ENCODE peak calls at places on chromosomes 3 and 15, in ten cellular contexts. One of them, this sample, is unnamed.

GRCh38 chr3:16741890-16742289 is 136.7 kb upstream of the DAZL start:
- DNase-seq in stimulated activated CD8-positive, alpha-beta memory T cell treated with anti-CD3 and anti-CD28 coated beads, Interleukin-4, amount 100 ng/mL, for 48 hours: no peak
- DNase-seq in sciatic nerve: no peak
- DNase-seq in GM04504: no peak
- DNase-seq in ELR: peak
- DNase-seq in upper lobe of left lung: no peak
- DNase-seq in activated T-cell treated with anti-CD3 and anti-CD28 coated beads, Interleukin-2, amount 50 U/mL, for 72 hours: peak
- DNase-seq in left ventricle myocardium superior: peak
- DNase-seq in stimulated activated naive CD8-positive, alpha-beta T cell treated with anti-CD3 and anti-CD28 coated beads, Interleukin-15, amount 100 ng/mL, for 72 hours: peak
- DNase-seq in NCI-H2171 treated with DMSO at 0.1 percent for 48 hours: no peak
- DNase-seq in this sample: no peak

GRCh38 chr3:45642731-45643152 is 46.5 kb upstream of the SACM1L start:
- DNase-seq in left ventricle myocardium superior: peak
- DNase-seq in sciatic nerve: no peak
- DNase-seq in upper lobe of left lung: peak
- DNase-seq in stimulated activated CD8-positive, alpha-beta memory T cell treated with anti-CD3 and anti-CD28 coated beads, Interleukin-4, amount 100 ng/mL, for 48 hours: no peak
- DNase-seq in ELR: peak
- DNase-seq in NCI-H2171 treated with DMSO at 0.1 percent for 48 hours: no peak
- DNase-seq in activated T-cell treated with anti-CD3 and anti-CD28 coated beads, Interleukin-2, amount 50 U/mL, for 72 hours: no peak
- DNase-seq in GM04504: no peak
- DNase-seq in stimulated activated naive CD8-positive, alpha-beta T cell treated with anti-CD3 and anti-CD28 coated beads, Interleukin-15, amount 100 ng/mL, for 72 hours: no peak
- DNase-seq in this sample: peak

GRCh38 chr3:171088984-171089754 is 62.6 kb upstream of the SLC2A2 start:
- DNase-seq in NCI-H2171 treated with DMSO at 0.1 percent for 48 hours: no peak
- DNase-seq in GM04504: peak
- DNase-seq in left ventricle myocardium superior: no peak
- DNase-seq in upper lobe of left lung: no peak
- DNase-seq in stimulated activated CD8-positive, alpha-beta memory T cell treated with anti-CD3 and anti-CD28 coated beads, Interleukin-4, amount 100 ng/mL, for 48 hours: no peak
- DNase-seq in activated T-cell treated with anti-CD3 and anti-CD28 coated beads, Interleukin-2, amount 50 U/mL, for 72 hours: no peak
- DNase-seq in sciatic nerve: no peak
- DNase-seq in ELR: peak
- DNase-seq in stimulated activated naive CD8-positive, alpha-beta T cell treated with anti-CD3 and anti-CD28 coated beads, Interleukin-15, amount 100 ng/mL, for 72 hours: no peak
- DNase-seq in this sample: peak

GRCh38 chr3:28504945-28505344 is 156.3 kb upstream of the AZI2 start:
- DNase-seq in ELR: no peak
- DNase-seq in activated T-cell treated with anti-CD3 and anti-CD28 coated beads, Interleukin-2, amount 50 U/mL, for 72 hours: no peak
- DNase-seq in stimulated activated CD8-positive, alpha-beta memory T cell treated with anti-CD3 and anti-CD28 coated beads, Interleukin-4, amount 100 ng/mL, for 48 hours: no peak
- DNase-seq in NCI-H2171 treated with DMSO at 0.1 percent for 48 hours: no peak
- DNase-seq in GM04504: no peak
- DNase-seq in stimulated activated naive CD8-positive, alpha-beta T cell treated with anti-CD3 and anti-CD28 coated beads, Interleukin-15, amount 100 ng/mL, for 72 hours: no peak
- DNase-seq in sciatic nerve: no peak
- DNase-seq in left ventricle myocardium superior: no peak
- DNase-seq in upper lobe of left lung: no peak
- DNase-seq in this sample: no peak

GRCh38 chr3:31196881-31197364 is 302.5 kb upstream of the GADL1 start:
- DNase-seq in activated T-cell treated with anti-CD3 and anti-CD28 coated beads, Interleukin-2, amount 50 U/mL, for 72 hours: no peak
- DNase-seq in left ventricle myocardium superior: peak
- DNase-seq in sciatic nerve: peak
- DNase-seq in GM04504: peak
- DNase-seq in stimulated activated CD8-positive, alpha-beta memory T cell treated with anti-CD3 and anti-CD28 coated beads, Interleukin-4, amount 100 ng/mL, for 48 hours: no peak
- DNase-seq in NCI-H2171 treated with DMSO at 0.1 percent for 48 hours: peak
- DNase-seq in stimulated activated naive CD8-positive, alpha-beta T cell treated with anti-CD3 and anti-CD28 coated beads, Interleukin-15, amount 100 ng/mL, for 72 hours: no peak
- DNase-seq in ELR: no peak
- DNase-seq in upper lobe of left lung: no peak
- DNase-seq in this sample: no peak

GRCh38 chr15:46556559-46556958 is 921.7 kb downstream of the SQOR start:
- DNase-seq in ELR: no peak
- DNase-seq in left ventricle myocardium superior: no peak
- DNase-seq in stimulated activated naive CD8-positive, alpha-beta T cell treated with anti-CD3 and anti-CD28 coated beads, Interleukin-15, amount 100 ng/mL, for 72 hours: no peak
- DNase-seq in sciatic nerve: no peak
- DNase-seq in GM04504: no peak
- DNase-seq in NCI-H2171 treated with DMSO at 0.1 percent for 48 hours: no peak
- DNase-seq in stimulated activated CD8-positive, alpha-beta memory T cell treated with anti-CD3 and anti-CD28 coated beads, Interleukin-4, amount 100 ng/mL, for 48 hours: no peak
- DNase-seq in activated T-cell treated with anti-CD3 and anti-CD28 coated beads, Interleukin-2, amount 50 U/mL, for 72 hours: no peak
- DNase-seq in upper lobe of left lung: no peak
- DNase-seq in this sample: no peak

GRCh38 chr3:193573403-193573802 is 18.7 kb upstream of the ATP13A4 start:
- DNase-seq in GM04504: no peak
- DNase-seq in stimulated activated naive CD8-positive, alpha-beta T cell treated with anti-CD3 and anti-CD28 coated beads, Interleukin-15, amount 100 ng/mL, for 72 hours: no peak
- DNase-seq in ELR: no peak
- DNase-seq in activated T-cell treated with anti-CD3 and anti-CD28 coated beads, Interleukin-2, amount 50 U/mL, for 72 hours: no peak
- DNase-seq in stimulated activated CD8-positive, alpha-beta memory T cell treated with anti-CD3 and anti-CD28 coated beads, Interleukin-4, amount 100 ng/mL, for 48 hours: no peak
- DNase-seq in NCI-H2171 treated with DMSO at 0.1 percent for 48 hours: no peak
- DNase-seq in sciatic nerve: no peak
- DNase-seq in left ventricle myocardium superior: no peak
- DNase-seq in upper lobe of left lung: no peak
- DNase-seq in this sample: no peak

GRCh38 chr15:80856809-80857377 is 77.7 kb downstream of the CEMIP start:
- DNase-seq in NCI-H2171 treated with DMSO at 0.1 percent for 48 hours: no peak
- DNase-seq in activated T-cell treated with anti-CD3 and anti-CD28 coated beads, Interleukin-2, amount 50 U/mL, for 72 hours: no peak
- DNase-seq in sciatic nerve: no peak
- DNase-seq in left ventricle myocardium superior: peak
- DNase-seq in upper lobe of left lung: peak
- DNase-seq in stimulated activated naive CD8-positive, alpha-beta T cell treated with anti-CD3 and anti-CD28 coated beads, Interleukin-15, amount 100 ng/mL, for 72 hours: no peak
- DNase-seq in stimulated activated CD8-positive, alpha-beta memory T cell treated with anti-CD3 and anti-CD28 coated beads, Interleukin-4, amount 100 ng/mL, for 48 hours: no peak
- DNase-seq in ELR: no peak
- DNase-seq in GM04504: no peak
- DNase-seq in this sample: peak

GRCh38 chr15:38658431-38658830 is 93.8 kb upstream of the RASGRP1 start:
- DNase-seq in stimulated activated CD8-positive, alpha-beta memory T cell treated with anti-CD3 and anti-CD28 coated beads, Interleukin-4, amount 100 ng/mL, for 48 hours: no peak
- DNase-seq in upper lobe of left lung: no peak
- DNase-seq in stimulated activated naive CD8-positive, alpha-beta T cell treated with anti-CD3 and anti-CD28 coated beads, Interleukin-15, amount 100 ng/mL, for 72 hours: no peak
- DNase-seq in GM04504: no peak
- DNase-seq in NCI-H2171 treated with DMSO at 0.1 percent for 48 hours: no peak
- DNase-seq in sciatic nerve: no peak
- DNase-seq in left ventricle myocardium superior: no peak
- DNase-seq in ELR: no peak
- DNase-seq in activated T-cell treated with anti-CD3 and anti-CD28 coated beads, Interleukin-2, amount 50 U/mL, for 72 hours: no peak
- DNase-seq in this sample: no peak

GRCh38 chr3:53801319-53801718 is 44.9 kb downstream of the CHDH start:
- DNase-seq in stimulated activated CD8-positive, alpha-beta memory T cell treated with anti-CD3 and anti-CD28 coated beads, Interleukin-4, amount 100 ng/mL, for 48 hours: no peak
- DNase-seq in stimulated activated naive CD8-positive, alpha-beta T cell treated with anti-CD3 and anti-CD28 coated beads, Interleukin-15, amount 100 ng/mL, for 72 hours: no peak
- DNase-seq in GM04504: no peak
- DNase-seq in ELR: no peak
- DNase-seq in activated T-cell treated with anti-CD3 and anti-CD28 coated beads, Interleukin-2, amount 50 U/mL, for 72 hours: no peak
- DNase-seq in upper lobe of left lung: no peak
- DNase-seq in sciatic nerve: no peak
- DNase-seq in NCI-H2171 treated with DMSO at 0.1 percent for 48 hours: no peak
- DNase-seq in left ventricle myocardium superior: no peak
- DNase-seq in this sample: no peak

GRCh38 chr15:63473999-63474809 is 30.2 kb upstream of the USP3 start:
- DNase-seq in ELR: peak
- DNase-seq in left ventricle myocardium superior: no peak
- DNase-seq in stimulated activated naive CD8-positive, alpha-beta T cell treated with anti-CD3 and anti-CD28 coated beads, Interleukin-15, amount 100 ng/mL, for 72 hours: peak
- DNase-seq in NCI-H2171 treated with DMSO at 0.1 percent for 48 hours: peak
- DNase-seq in activated T-cell treated with anti-CD3 and anti-CD28 coated beads, Interleukin-2, amount 50 U/mL, for 72 hours: peak
- DNase-seq in sciatic nerve: no peak
- DNase-seq in stimulated activated CD8-positive, alpha-beta memory T cell treated with anti-CD3 and anti-CD28 coated beads, Interleukin-4, amount 100 ng/mL, for 48 hours: peak
- DNase-seq in GM04504: no peak
- DNase-seq in upper lobe of left lung: peak
- DNase-seq in this sample: no peak

GRCh38 chr3:45145681-45146614 is at the start of gene CDCP1:
- DNase-seq in NCI-H2171 treated with DMSO at 0.1 percent for 48 hours: no peak
- DNase-seq in activated T-cell treated with anti-CD3 and anti-CD28 coated beads, Interleukin-2, amount 50 U/mL, for 72 hours: peak
- DNase-seq in stimulated activated naive CD8-positive, alpha-beta T cell treated with anti-CD3 and anti-CD28 coated beads, Interleukin-15, amount 100 ng/mL, for 72 hours: no peak
- DNase-seq in sciatic nerve: no peak
- DNase-seq in stimulated activated CD8-positive, alpha-beta memory T cell treated with anti-CD3 and anti-CD28 coated beads, Interleukin-4, amount 100 ng/mL, for 48 hours: no peak
- DNase-seq in GM04504: no peak
- DNase-seq in upper lobe of left lung: peak
- DNase-seq in left ventricle myocardium superior: peak
- DNase-seq in ELR: no peak
- DNase-seq in this sample: peak

GRCh38 chr15:42194502-42194901 is 13.6 kb downstream of the VPS39 start:
- DNase-seq in stimulated activated CD8-positive, alpha-beta memory T cell treated with anti-CD3 and anti-CD28 coated beads, Interleukin-4, amount 100 ng/mL, for 48 hours: peak
- DNase-seq in left ventricle myocardium superior: no peak
- DNase-seq in GM04504: no peak
- DNase-seq in sciatic nerve: no peak
- DNase-seq in activated T-cell treated with anti-CD3 and anti-CD28 coated beads, Interleukin-2, amount 50 U/mL, for 72 hours: peak
- DNase-seq in NCI-H2171 treated with DMSO at 0.1 percent for 48 hours: no peak
- DNase-seq in upper lobe of left lung: peak
- DNase-seq in stimulated activated naive CD8-positive, alpha-beta T cell treated with anti-CD3 and anti-CD28 coated beads, Interleukin-15, amount 100 ng/mL, for 72 hours: no peak
- DNase-seq in ELR: peak
- DNase-seq in this sample: no peak

GRCh38 chr15:55358471-55358870 is 39.4 kb downstream of the PIGB start:
- DNase-seq in activated T-cell treated with anti-CD3 and anti-CD28 coated beads, Interleukin-2, amount 50 U/mL, for 72 hours: no peak
- DNase-seq in left ventricle myocardium superior: no peak
- DNase-seq in sciatic nerve: no peak
- DNase-seq in upper lobe of left lung: no peak
- DNase-seq in stimulated activated CD8-positive, alpha-beta memory T cell treated with anti-CD3 and anti-CD28 coated beads, Interleukin-4, amount 100 ng/mL, for 48 hours: no peak
- DNase-seq in ELR: no peak
- DNase-seq in NCI-H2171 treated with DMSO at 0.1 percent for 48 hours: no peak
- DNase-seq in stimulated activated naive CD8-positive, alpha-beta T cell treated with anti-CD3 and anti-CD28 coated beads, Interleukin-15, amount 100 ng/mL, for 72 hours: no peak
- DNase-seq in GM04504: no peak
- DNase-seq in this sample: no peak

GRCh38 chr3:149215474-149215873 is 6.2 kb downstream of the CP start:
- DNase-seq in NCI-H2171 treated with DMSO at 0.1 percent for 48 hours: no peak
- DNase-seq in sciatic nerve: no peak
- DNase-seq in stimulated activated naive CD8-positive, alpha-beta T cell treated with anti-CD3 and anti-CD28 coated beads, Interleukin-15, amount 100 ng/mL, for 72 hours: no peak
- DNase-seq in GM04504: no peak
- DNase-seq in upper lobe of left lung: no peak
- DNase-seq in ELR: no peak
- DNase-seq in stimulated activated CD8-positive, alpha-beta memory T cell treated with anti-CD3 and anti-CD28 coated beads, Interleukin-4, amount 100 ng/mL, for 48 hours: no peak
- DNase-seq in activated T-cell treated with anti-CD3 and anti-CD28 coated beads, Interleukin-2, amount 50 U/mL, for 72 hours: no peak
- DNase-seq in left ventricle myocardium superior: no peak
- DNase-seq in this sample: peak

GRCh38 chr3:42803800-42804112 is 534 bp downstream of the HIGD1A start:
- DNase-seq in sciatic nerve: peak
- DNase-seq in stimulated activated naive CD8-positive, alpha-beta T cell treated with anti-CD3 and anti-CD28 coated beads, Interleukin-15, amount 100 ng/mL, for 72 hours: no peak
- DNase-seq in NCI-H2171 treated with DMSO at 0.1 percent for 48 hours: peak
- DNase-seq in left ventricle myocardium superior: peak
- DNase-seq in upper lobe of left lung: peak
- DNase-seq in stimulated activated CD8-positive, alpha-beta memory T cell treated with anti-CD3 and anti-CD28 coated beads, Interleukin-4, amount 100 ng/mL, for 48 hours: no peak
- DNase-seq in activated T-cell treated with anti-CD3 and anti-CD28 coated beads, Interleukin-2, amount 50 U/mL, for 72 hours: peak
- DNase-seq in GM04504: peak
- DNase-seq in ELR: peak
- DNase-seq in this sample: no peak

GRCh38 chr15:56243774-56244236 is at the start of gene RFX7:
- DNase-seq in sciatic nerve: peak
- DNase-seq in activated T-cell treated with anti-CD3 and anti-CD28 coated beads, Interleukin-2, amount 50 U/mL, for 72 hours: peak
- DNase-seq in ELR: peak
- DNase-seq in stimulated activated naive CD8-positive, alpha-beta T cell treated with anti-CD3 and anti-CD28 coated beads, Interleukin-15, amount 100 ng/mL, for 72 hours: peak
- DNase-seq in upper lobe of left lung: peak
- DNase-seq in left ventricle myocardium superior: peak
- DNase-seq in NCI-H2171 treated with DMSO at 0.1 percent for 48 hours: peak
- DNase-seq in stimulated activated CD8-positive, alpha-beta memory T cell treated with anti-CD3 and anti-CD28 coated beads, Interleukin-4, amount 100 ng/mL, for 48 hours: peak
- DNase-seq in GM04504: peak
- DNase-seq in this sample: peak

GRCh38 chr3:190076601-190077444 is 43.9 kb downstream of the P3H2 start:
- DNase-seq in ELR: peak
- DNase-seq in GM04504: peak
- DNase-seq in upper lobe of left lung: peak
- DNase-seq in sciatic nerve: no peak
- DNase-seq in activated T-cell treated with anti-CD3 and anti-CD28 coated beads, Interleukin-2, amount 50 U/mL, for 72 hours: no peak
- DNase-seq in NCI-H2171 treated with DMSO at 0.1 percent for 48 hours: peak
- DNase-seq in stimulated activated CD8-positive, alpha-beta memory T cell treated with anti-CD3 and anti-CD28 coated beads, Interleukin-4, amount 100 ng/mL, for 48 hours: no peak
- DNase-seq in stimulated activated naive CD8-positive, alpha-beta T cell treated with anti-CD3 and anti-CD28 coated beads, Interleukin-15, amount 100 ng/mL, for 72 hours: no peak
- DNase-seq in left ventricle myocardium superior: no peak
- DNase-seq in this sample: no peak

GRCh38 chr3:3800685-3801509 is 1.7 kb downstream of the LRRN1 start:
- DNase-seq in ELR: no peak
- DNase-seq in upper lobe of left lung: peak
- DNase-seq in left ventricle myocardium superior: peak
- DNase-seq in sciatic nerve: peak
- DNase-seq in stimulated activated CD8-positive, alpha-beta memory T cell treated with anti-CD3 and anti-CD28 coated beads, Interleukin-4, amount 100 ng/mL, for 48 hours: no peak
- DNase-seq in GM04504: no peak
- DNase-seq in activated T-cell treated with anti-CD3 and anti-CD28 coated beads, Interleukin-2, amount 50 U/mL, for 72 hours: no peak
- DNase-seq in NCI-H2171 treated with DMSO at 0.1 percent for 48 hours: no peak
- DNase-seq in stimulated activated naive CD8-positive, alpha-beta T cell treated with anti-CD3 and anti-CD28 coated beads, Interleukin-15, amount 100 ng/mL, for 72 hours: peak
- DNase-seq in this sample: no peak

GRCh38 chr3:81891496-81891895 is 130.1 kb upstream of the GBE1 start:
- DNase-seq in left ventricle myocardium superior: no peak
- DNase-seq in sciatic nerve: no peak
- DNase-seq in stimulated activated CD8-positive, alpha-beta memory T cell treated with anti-CD3 and anti-CD28 coated beads, Interleukin-4, amount 100 ng/mL, for 48 hours: no peak
- DNase-seq in ELR: no peak
- DNase-seq in GM04504: no peak
- DNase-seq in stimulated activated naive CD8-positive, alpha-beta T cell treated with anti-CD3 and anti-CD28 coated beads, Interleukin-15, amount 100 ng/mL, for 72 hours: no peak
- DNase-seq in upper lobe of left lung: no peak
- DNase-seq in NCI-H2171 treated with DMSO at 0.1 percent for 48 hours: no peak
- DNase-seq in activated T-cell treated with anti-CD3 and anti-CD28 coated beads, Interleukin-2, amount 50 U/mL, for 72 hours: no peak
- DNase-seq in this sample: no peak

GRCh38 chr3:53588122-53588521 is 93.7 kb downstream of the CACNA1D start:
- DNase-seq in ELR: no peak
- DNase-seq in GM04504: no peak
- DNase-seq in NCI-H2171 treated with DMSO at 0.1 percent for 48 hours: no peak
- DNase-seq in upper lobe of left lung: no peak
- DNase-seq in stimulated activated naive CD8-positive, alpha-beta T cell treated with anti-CD3 and anti-CD28 coated beads, Interleukin-15, amount 100 ng/mL, for 72 hours: no peak
- DNase-seq in stimulated activated CD8-positive, alpha-beta memory T cell treated with anti-CD3 and anti-CD28 coated beads, Interleukin-4, amount 100 ng/mL, for 48 hours: no peak
- DNase-seq in activated T-cell treated with anti-CD3 and anti-CD28 coated beads, Interleukin-2, amount 50 U/mL, for 72 hours: no peak
- DNase-seq in left ventricle myocardium superior: no peak
- DNase-seq in sciatic nerve: no peak
- DNase-seq in this sample: no peak

GRCh38 chr15:39191871-39192281 is 389.0 kb upstream of the THBS1 start:
- DNase-seq in upper lobe of left lung: no peak
- DNase-seq in activated T-cell treated with anti-CD3 and anti-CD28 coated beads, Interleukin-2, amount 50 U/mL, for 72 hours: no peak
- DNase-seq in left ventricle myocardium superior: no peak
- DNase-seq in sciatic nerve: no peak
- DNase-seq in ELR: peak
- DNase-seq in GM04504: no peak
- DNase-seq in NCI-H2171 treated with DMSO at 0.1 percent for 48 hours: no peak
- DNase-seq in stimulated activated CD8-positive, alpha-beta memory T cell treated with anti-CD3 and anti-CD28 coated beads, Interleukin-4, amount 100 ng/mL, for 48 hours: no peak
- DNase-seq in stimulated activated naive CD8-positive, alpha-beta T cell treated with anti-CD3 and anti-CD28 coated beads, Interleukin-15, amount 100 ng/mL, for 72 hours: no peak
- DNase-seq in this sample: no peak

GRCh38 chr3:177055557-177056290 is 141.6 kb downstream of the TBL1XR1 start:
- DNase-seq in NCI-H2171 treated with DMSO at 0.1 percent for 48 hours: no peak
- DNase-seq in GM04504: no peak
- DNase-seq in activated T-cell treated with anti-CD3 and anti-CD28 coated beads, Interleukin-2, amount 50 U/mL, for 72 hours: no peak
- DNase-seq in upper lobe of left lung: no peak
- DNase-seq in left ventricle myocardium superior: no peak
- DNase-seq in stimulated activated CD8-positive, alpha-beta memory T cell treated with anti-CD3 and anti-CD28 coated beads, Interleukin-4, amount 100 ng/mL, for 48 hours: no peak
- DNase-seq in ELR: no peak
- DNase-seq in stimulated activated naive CD8-positive, alpha-beta T cell treated with anti-CD3 and anti-CD28 coated beads, Interleukin-15, amount 100 ng/mL, for 72 hours: no peak
- DNase-seq in sciatic nerve: no peak
- DNase-seq in this sample: no peak

GRCh38 chr15:92451225-92451825 is 57.6 kb downstream of the ST8SIA2 start:
- DNase-seq in ELR: peak
- DNase-seq in sciatic nerve: no peak
- DNase-seq in activated T-cell treated with anti-CD3 and anti-CD28 coated beads, Interleukin-2, amount 50 U/mL, for 72 hours: no peak
- DNase-seq in upper lobe of left lung: no peak
- DNase-seq in NCI-H2171 treated with DMSO at 0.1 percent for 48 hours: no peak
- DNase-seq in stimulated activated CD8-positive, alpha-beta memory T cell treated with anti-CD3 and anti-CD28 coated beads, Interleukin-4, amount 100 ng/mL, for 48 hours: no peak
- DNase-seq in GM04504: peak
- DNase-seq in stimulated activated naive CD8-positive, alpha-beta T cell treated with anti-CD3 and anti-CD28 coated beads, Interleukin-15, amount 100 ng/mL, for 72 hours: no peak
- DNase-seq in left ventricle myocardium superior: no peak
- DNase-seq in this sample: no peak

GRCh38 chr3:155089495-155089894 is 9.4 kb downstream of the MME start:
- DNase-seq in left ventricle myocardium superior: no peak
- DNase-seq in stimulated activated CD8-positive, alpha-beta memory T cell treated with anti-CD3 and anti-CD28 coated beads, Interleukin-4, amount 100 ng/mL, for 48 hours: no peak
- DNase-seq in ELR: no peak
- DNase-seq in upper lobe of left lung: no peak
- DNase-seq in stimulated activated naive CD8-positive, alpha-beta T cell treated with anti-CD3 and anti-CD28 coated beads, Interleukin-15, amount 100 ng/mL, for 72 hours: no peak
- DNase-seq in GM04504: no peak
- DNase-seq in NCI-H2171 treated with DMSO at 0.1 percent for 48 hours: no peak
- DNase-seq in sciatic nerve: no peak
- DNase-seq in activated T-cell treated with anti-CD3 and anti-CD28 coated beads, Interleukin-2, amount 50 U/mL, for 72 hours: no peak
- DNase-seq in this sample: no peak